ENCODE peak calls at places on chromosome 9, in eight cellular contexts. K, A, C, L, Y, H, U and D are unnamed samples.

GRCh38 chr9:129322022-129322621 is 144.1 kb upstream of the IER5L start:
- DNase-seq in U (no peak), Y (peak), L (no peak), K (no peak), C (no peak), A (peak), H (peak), D (no peak)

GRCh38 chr9:95783426-95783975 is 92.0 kb upstream of the ERCC6L2 start:
- DNase-seq in L (no peak), A (no peak), Y (no peak), U (no peak), K (peak), H (no peak), C (no peak), D (no peak)

GRCh38 chr9:87816041-87816440 is 66.6 kb upstream of the SPATA31E1 start:
- DNase-seq in H (peak), U (no peak), L (no peak), C (peak), K (peak), A (no peak), Y (peak), D (peak)

GRCh38 chr9:21813575-21814473 is 11.4 kb downstream of the MTAP start:
- DNase-seq in Y (peak), U (peak), H (peak), C (peak), A (peak), L (peak), K (peak), D (peak)

GRCh38 chr9:117487555-117488175 is 72.8 kb upstream of the ASTN2 start:
- DNase-seq in K (peak), H (peak), C (peak), A (peak), U (peak), Y (peak), L (peak), D (peak)

GRCh38 chr9:20015427-20015931 is 226.6 kb upstream of the SLC24A2 start:
- DNase-seq in H (no peak), A (no peak), C (no peak), U (no peak), L (no peak), Y (no peak), K (no peak), D (no peak)

GRCh38 chr9:133904371-133905090 is 87.6 kb downstream of the VAV2 start:
- DNase-seq in H (no peak), K (no peak), L (no peak), C (no peak), Y (no peak), U (no peak), A (no peak), D (peak)

GRCh38 chr9:118473527-118473926 is 769.3 kb downstream of the TLR4 start:
- DNase-seq in H (no peak), C (no peak), A (no peak), U (peak), L (no peak), Y (no peak), K (no peak), D (no peak)

GRCh38 chr9:272251-273213 is 57.9 kb downstream of the DOCK8 start:
- DNase-seq in U (peak), H (no peak), K (no peak), Y (no peak), L (no peak), C (no peak), A (peak), D (no peak)

GRCh38 chr9:130522233-130522808 is 57.1 kb upstream of the FUBP3 start:
- DNase-seq in U (no peak), K (no peak), C (no peak), A (no peak), H (no peak), Y (no peak), L (peak), D (no peak)

GRCh38 chr9:121707477-121708424 is 56.3 kb downstream of the DAB2IP start:
- DNase-seq in C (no peak), L (no peak), K (no peak), H (no peak), U (no peak), Y (no peak), A (no peak), D (no peak)

GRCh38 chr9:79809931-79810330 is 238.2 kb downstream of the TLE4 start:
- DNase-seq in A (no peak), K (peak), L (no peak), Y (no peak), U (no peak), C (peak), H (no peak), D (peak)

GRCh38 chr9:110256142-110256391 is 240 bp downstream of the TXN start:
- DNase-seq in H (no peak), L (no peak), K (no peak), A (no peak), C (no peak), U (no peak), Y (no peak), D (no peak)

GRCh38 chr9:137070906-137071275 is 534 bp upstream of the SAPCD2 start:
- DNase-seq in H (no peak), U (peak), K (no peak), A (no peak), Y (no peak), L (peak), C (no peak), D (no peak)

GRCh38 chr9:70589571-70590263 is 175.3 kb upstream of the KLF9 start:
- DNase-seq in K (peak), Y (no peak), H (peak), U (peak), C (peak), L (no peak), A (peak), D (peak)

GRCh38 chr9:97419315-97419867 is 7.5 kb downstream of the TDRD7 start:
- DNase-seq in U (no peak), H (no peak), K (peak), A (no peak), L (no peak), C (peak), Y (no peak), D (peak)

GRCh38 chr9:38084556-38084880 is 15.5 kb upstream of the SHB start:
- DNase-seq in K (no peak), H (peak), U (peak), Y (no peak), A (no peak), C (no peak), L (peak), D (no peak)

GRCh38 chr9:116276651-116277121 is 123.1 kb downstream of the PAPPA start:
- DNase-seq in L (no peak), Y (no peak), K (no peak), C (no peak), U (no peak), H (no peak), A (no peak), D (no peak)

GRCh38 chr9:116234091-116234490 is 80.5 kb downstream of the PAPPA start:
- DNase-seq in K (peak), C (peak), A (no peak), H (no peak), Y (no peak), L (no peak), U (no peak), D (peak)

GRCh38 chr9:123724211-123724831 is 205.6 kb downstream of the DENND1A start:
- DNase-seq in K (peak), H (no peak), A (no peak), U (no peak), L (peak), C (peak), Y (no peak), D (peak)

GRCh38 chr9:2477755-2478154 is 143.8 kb upstream of the VLDLR start:
- DNase-seq in A (no peak), U (no peak), C (peak), H (no peak), Y (no peak), K (peak), L (no peak), D (peak)

GRCh38 chr9:83027153-83027867 is 35.6 kb downstream of the RASEF start:
- DNase-seq in Y (no peak), H (no peak), C (peak), A (no peak), U (no peak), K (peak), L (no peak), D (peak)

GRCh38 chr9:23622396-23622795 is 203.6 kb downstream of the ELAVL2 start:
- DNase-seq in K (no peak), Y (no peak), A (no peak), H (no peak), C (no peak), U (no peak), L (no peak), D (no peak)

GRCh38 chr9:91164724-91165520 is 196.8 kb downstream of the AUH start:
- DNase-seq in Y (no peak), A (peak), H (peak), U (peak), K (peak), C (peak), L (no peak), D (peak)

GRCh38 chr9:113156880-113157279 is 6.1 kb downstream of the SLC31A2 start:
- DNase-seq in U (no peak), C (no peak), K (no peak), Y (no peak), H (no peak), L (peak), A (no peak), D (no peak)

GRCh38 chr9:130043654-130044623 is 950 bp upstream of the FNBP1 start:
- DNase-seq in K (peak), H (peak), L (peak), U (peak), Y (peak), A (peak), C (peak), D (peak)

GRCh38 chr9:88106492-88106891 is 31.8 kb downstream of the SPATA31C2 start:
- DNase-seq in H (no peak), A (no peak), U (no peak), K (peak), L (peak), C (peak), Y (peak), D (peak)

GRCh38 chr9:82369251-82369945 is 380.8 kb downstream of the SPATA31D1 start:
- DNase-seq in L (no peak), U (no peak), H (no peak), C (no peak), Y (no peak), K (no peak), A (no peak), D (no peak)

GRCh38 chr9:100087218-100087617 is 11.6 kb downstream of the ERP44 start:
- DNase-seq in A (no peak), K (peak), L (no peak), Y (no peak), H (no peak), U (no peak), C (peak), D (peak)

GRCh38 chr9:71647094-71647591 is 121.2 kb downstream of the CEMIP2 start:
- DNase-seq in H (peak), U (peak), L (no peak), K (peak), C (peak), Y (peak), A (peak), D (peak)

GRCh38 chr9:127788337-127789011 is 2.6 kb downstream of the CDK9 start:
- DNase-seq in Y (peak), A (no peak), L (no peak), K (no peak), C (no peak), H (no peak), U (no peak), D (no peak)

GRCh38 chr9:111904889-111905288 is 8.3 kb downstream of the UGCG start:
- DNase-seq in U (no peak), Y (no peak), K (no peak), L (no peak), C (no peak), H (no peak), A (no peak), D (no peak)

GRCh38 chr9:96289392-96289791 is 12.6 kb downstream of the HSD17B3 start:
- DNase-seq in A (no peak), L (no peak), C (no peak), Y (no peak), U (no peak), K (no peak), H (no peak), D (no peak)

GRCh38 chr9:99416007-99416406 is 193.9 kb downstream of the SEC61B start:
- DNase-seq in H (no peak), A (no peak), C (peak), U (no peak), L (no peak), K (peak), Y (no peak), D (no peak)

GRCh38 chr9:85715587-85715986 is 26.2 kb downstream of the AGTPBP1 start:
- DNase-seq in U (no peak), K (no peak), L (no peak), C (no peak), H (no peak), Y (no peak), A (peak), D (peak)

GRCh38 chr9:33289501-33289900 is 815 bp upstream of the NFX1 start:
- DNase-seq in C (peak), K (no peak), U (no peak), L (no peak), Y (peak), A (no peak), H (no peak), D (no peak)
- H3K4me3 ChIP-seq in C (peak), K (peak), U (peak), L (peak), Y (no peak), A (peak), H (peak), D (peak)

DNA sequence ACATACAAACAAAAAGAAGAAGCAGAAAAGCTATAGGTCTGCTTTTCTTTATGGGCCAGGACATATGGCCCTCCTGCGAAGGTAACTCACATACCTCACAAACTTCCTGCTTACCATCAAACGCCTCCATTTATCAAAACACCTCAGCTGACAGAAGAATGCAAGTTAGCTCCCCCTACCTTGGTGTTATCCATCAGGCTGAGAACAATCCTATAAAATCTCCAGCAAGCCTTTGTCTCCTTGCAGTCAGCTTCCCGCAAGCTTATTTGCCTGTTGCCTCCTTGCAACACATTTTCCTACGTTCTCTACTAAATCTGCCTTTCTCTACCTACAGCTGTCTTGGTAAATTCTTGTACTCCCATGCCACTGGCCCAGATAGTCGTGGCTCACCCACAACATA is 22.7 kb upstream of the PCA3 start:
- DNase-seq in C (no peak), A (no peak), H (no peak), U (no peak), L (no peak), K (no peak), Y (no peak), D (no peak)
- TF ChIP-seq CTCF in C (no peak), A (no peak), H (no peak), U (no peak), L (no peak), K (no peak), Y (no peak), D (no peak)

GRCh38 chr9:6676254-6676928 is 30.9 kb upstream of the GLDC start:
- DNase-seq in L (no peak), K (no peak), U (no peak), H (no peak), A (no peak), C (no peak), Y (no peak), D (no peak)

GRCh38 chr9:6672118-6672517 is 26.6 kb upstream of the GLDC start:
- DNase-seq in K (no peak), A (no peak), Y (no peak), H (no peak), L (no peak), U (no peak), C (no peak), D (no peak)

GRCh38 chr9:6675268-6675667 is 29.7 kb upstream of the GLDC start:
- DNase-seq in Y (no peak), U (no peak), H (no peak), C (no peak), L (no peak), A (no peak), K (no peak), D (no peak)

GRCh38 chr9:6671416-6671815 is 25.9 kb upstream of the GLDC start:
- DNase-seq in A (no peak), H (no peak), K (no peak), C (no peak), Y (no peak), U (no peak), L (no peak), D (no peak)

DNA sequence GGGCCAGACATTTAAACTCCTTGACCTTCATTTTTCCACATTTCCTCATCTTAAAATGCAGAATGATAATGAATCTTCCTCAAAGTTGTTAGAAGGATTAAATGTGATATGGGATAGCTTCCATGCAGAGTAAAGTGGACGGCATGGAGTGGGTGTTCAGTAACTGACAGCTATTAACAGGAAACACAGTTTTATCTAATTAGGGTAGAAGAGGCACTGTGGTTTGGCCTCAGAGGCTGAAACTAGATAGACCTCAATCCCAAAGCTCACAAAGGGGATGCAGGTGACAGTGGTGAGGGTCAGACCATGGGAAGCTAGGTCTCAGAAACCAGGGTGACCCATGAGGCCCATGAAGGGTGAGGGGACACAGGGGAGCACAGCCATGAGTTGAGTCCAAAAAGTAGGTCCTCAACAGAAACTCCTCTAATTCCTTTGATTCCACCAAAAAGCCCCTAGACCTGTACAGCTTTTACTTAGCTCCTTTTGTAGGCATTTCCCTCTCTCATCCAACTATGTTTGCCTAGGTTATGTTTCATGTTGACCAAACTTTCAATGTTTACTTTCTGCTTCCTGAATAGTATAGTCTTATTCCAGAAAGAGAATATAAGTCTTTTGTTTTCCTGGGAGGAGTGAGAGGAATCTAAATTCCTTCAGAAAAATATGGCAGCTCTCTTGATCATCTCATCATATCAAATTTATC is 27.9 kb upstream of the GLDC start:
- DNase-seq in A (no peak), L (no peak), H (no peak), U (no peak), K (no peak), C (no peak), Y (no peak), D (no peak)
- H3K4me3 ChIP-seq in A (no peak), L (no peak), H (no peak), U (no peak), K (no peak), C (no peak), Y (no peak), D (no peak)

GRCh38 chr9:34370970-34371880 is 5.5 kb downstream of the MYORG start:
- DNase-seq in H (no peak), L (no peak), C (no peak), U (no peak), Y (no peak), A (no peak), K (peak), D (peak)
- TF ChIP-seq CTCF in H (no peak), L (no peak), C (no peak), U (no peak), Y (no peak), A (no peak), K (no peak), D (no peak)